ENCODE peak calls at places on chromosomes 5 and 9, in seven cellular contexts. K is activated T-helper 9 cell treated with anti-CD3 and anti-CD28 coated beads, Interleukin-2, amount 50 U/mL, for 16 hours; H is stimulated activated CD4-positive, alpha-beta T cell treated with anti-CD3 and anti-CD28 coated beads, Interleukin-4, amount 100 ng/mL, for 24 hours; E is GM10248; A is aorta; B is AG09309; T is GM12892. J is an unnamed sample.

GRCh38 chr5:172722309-172722815 is 48.6 kb downstream of the DUSP1 start:
- DNase-seq in K (no peak), B (no peak), H (no peak), E (no peak), T (no peak), A (no peak), J (no peak)

GRCh38 chr5:152293189-152293588 is 111.9 kb downstream of the NMUR2 start:
- DNase-seq in A (no peak), H (no peak), K (no peak), T (no peak), B (no peak), E (no peak), J (no peak)

GRCh38 chr5:97181856-97182545 is 1.0 kb downstream of the RIOK2 start:
- DNase-seq in K (no peak), T (no peak), H (no peak), B (no peak), A (no peak), E (no peak), J (no peak)

GRCh38 chr5:133226186-133226585 is 174.4 kb downstream of the HSPA4 start:
- DNase-seq in B (no peak), A (no peak), E (no peak), H (no peak), K (no peak), T (no peak), J (no peak)

GRCh38 chr9:129626944-129627297 is 958 bp downstream of the NTMT1 start:
- DNase-seq in K (no peak), T (no peak), B (no peak), E (no peak), A (no peak), H (no peak), J (no peak)

GRCh38 chr5:107951322-107951721 is 280.6 kb upstream of the EFNA5 start:
- DNase-seq in K (no peak), A (no peak), T (no peak), H (no peak), E (no peak), B (no peak), J (no peak)

GRCh38 chr5:170633235-170634041 is 129.6 kb downstream of the KCNIP1 start:
- DNase-seq in K (no peak), T (no peak), B (peak), E (no peak), A (no peak), H (no peak), J (no peak)

GRCh38 chr9:122090981-122091380 is 2.1 kb downstream of the TTLL11 start:
- DNase-seq in K (no peak), E (no peak), H (no peak), T (no peak), A (no peak), B (no peak), J (no peak)

GRCh38 chr5:149060325-149060724 is 2.5 kb downstream of the SH3TC2 start:
- DNase-seq in E (no peak), K (no peak), A (no peak), B (no peak), H (no peak), T (no peak), J (no peak)

GRCh38 chr5:37771731-37772130 is 68.1 kb downstream of the GDNF start:
- DNase-seq in T (no peak), B (peak), H (no peak), E (no peak), A (no peak), K (no peak), J (no peak)

GRCh38 chr5:58002318-58002717 is 457.6 kb downstream of the PLK2 start:
- DNase-seq in H (no peak), A (no peak), E (no peak), T (no peak), B (no peak), K (no peak), J (no peak)

GRCh38 chr5:16618138-16618897 is 1.5 kb upstream of the RETREG1 start:
- DNase-seq in K (no peak), A (no peak), T (no peak), B (no peak), E (no peak), H (no peak), J (no peak)

GRCh38 chr9:18849186-18849724 is 183.8 kb downstream of the SAXO1 start:
- DNase-seq in H (no peak), A (no peak), B (no peak), E (no peak), K (no peak), T (no peak), J (no peak)

GRCh38 chr5:2901096-2901495 is 149.6 kb upstream of the IRX2 start:
- DNase-seq in H (no peak), K (no peak), E (no peak), T (no peak), A (no peak), B (no peak), J (no peak)

GRCh38 chr9:15155826-15156225 is 151.2 kb downstream of the TTC39B start:
- DNase-seq in H (no peak), E (no peak), A (peak), K (no peak), T (no peak), B (no peak), J (no peak)